ENCODE peak calls at places on chromosomes 4 and X, in seven cellular contexts. A is thyroid gland, O is AG04450, M is psoas muscle, D is endothelial cell, P is stomach, G is natural killer cell. V is an unnamed sample.

GRCh38 chr4:90184560-90184959 is 57.4 kb downstream of the CCSER1 start:
- DNase-seq in O (no peak), G (no peak), A (no peak), P (no peak), M (no peak), D (no peak), V (no peak)

GRCh38 chrX:39195156-39195555 is 393.9 kb downstream of the MID1IP1 start:
- DNase-seq in O (no peak), G (no peak), D (no peak), A (no peak), P (no peak), M (no peak), V (no peak)

GRCh38 chr4:74875451-74875850 is 57.5 kb upstream of the PARM1 start:
- DNase-seq in A (no peak), P (no peak), D (no peak), G (no peak), O (no peak), M (no peak), V (no peak)

GRCh38 chr4:173367946-173368345 is 2.8 kb upstream of the SAP30 start:
- DNase-seq in M (no peak), G (no peak), D (no peak), P (no peak), O (no peak), A (no peak), V (no peak)

GRCh38 chrX:54407266-54407665 is 32.9 kb upstream of the TSR2 start:
- DNase-seq in P (no peak), G (no peak), A (no peak), M (no peak), D (no peak), O (no peak), V (no peak)

GRCh38 chr4:40842725-40843401 is 93.1 kb downstream of the NSUN7 start:
- DNase-seq in A (peak; percentile 30), G (no peak), O (no peak), M (no peak), P (no peak), D (no peak), V (no peak)

GRCh38 chr4:38387348-38387747 is 276.7 kb upstream of the KLF3 start:
- DNase-seq in G (no peak), M (peak; percentile 64), D (no peak), P (peak; percentile 86), O (no peak), A (peak; percentile 98), V (no peak)

GRCh38 chrX:16061296-16061695 is 62.1 kb upstream of the GRPR start:
- DNase-seq in D (no peak), P (no peak), G (no peak), A (no peak), M (no peak), O (no peak), V (no peak)

GRCh38 chr4:126265880-126266279 is 951.1 kb downstream of the FAT4 start:
- DNase-seq in M (no peak), G (no peak), O (no peak), A (no peak), P (no peak), D (no peak), V (no peak)

GRCh38 chr4:149825336-149825735 is 9.7 kb upstream of the IQCM start:
- DNase-seq in D (no peak), P (no peak), A (no peak), G (no peak), M (no peak), O (no peak), V (no peak)

GRCh38 chr4:95835672-95836071 is 4.2 kb upstream of the PDHA2 start:
- DNase-seq in P (no peak), M (no peak), G (no peak), A (no peak), O (no peak), D (peak; percentile 22), V (no peak)

GRCh38 chr4:142126890-142127497 is 490.6 kb downstream of the IL15 start:
- DNase-seq in G (no peak), A (peak; percentile 53), D (peak; percentile 64), P (peak; percentile 56), O (peak; percentile 58), M (no peak), V (peak; percentile 73)

DNA sequence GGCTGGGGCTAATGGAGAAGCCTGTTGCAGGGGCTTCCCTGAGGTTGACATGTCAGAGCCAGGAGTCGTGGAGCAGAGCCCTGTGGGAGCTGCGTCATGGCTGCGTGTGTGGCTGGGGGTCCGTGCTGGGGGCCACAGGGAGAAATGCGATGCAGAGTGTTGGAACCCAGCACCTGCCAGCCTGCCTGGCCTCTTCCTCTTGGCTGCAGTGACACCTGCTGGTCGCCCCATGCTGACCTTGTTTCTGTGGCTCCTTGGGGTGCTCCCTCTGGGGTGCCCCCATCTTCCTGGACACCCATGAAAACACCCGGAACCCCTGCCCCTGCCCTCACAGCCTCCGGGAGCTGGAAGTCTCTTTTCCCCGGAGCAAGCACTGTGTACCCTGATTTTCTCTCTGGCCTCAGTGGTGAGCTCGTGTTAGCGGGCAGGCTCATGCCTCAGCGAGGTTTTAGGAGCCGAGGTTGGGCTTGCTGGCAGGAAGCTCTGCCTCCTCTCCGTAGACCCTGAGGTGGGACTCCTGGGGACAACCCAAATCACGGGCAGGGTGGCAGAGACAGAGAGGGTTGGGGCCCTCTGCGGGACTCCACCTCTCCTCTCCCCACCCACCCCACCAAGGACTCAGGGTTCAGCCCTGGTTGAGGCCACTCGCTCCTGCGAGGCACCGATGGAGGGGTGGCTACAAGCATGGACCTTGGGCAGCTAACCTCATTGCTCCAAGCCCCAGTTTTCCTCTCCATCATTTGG is 103.8 kb downstream of the SORCS2 start:
- DNase-seq in M (peak; percentile 68), P (no peak), A (peak; percentile 41), G (no peak), O (no peak), D (peak; percentile 40), V (peak; percentile 30)
- TF ChIP-seq CTCF in M (peak; percentile 67), P (peak; percentile 21), A (peak; percentile 61), G (no peak), O (peak; percentile 73), D (peak; percentile 49), V (peak; percentile 40)

DNA sequence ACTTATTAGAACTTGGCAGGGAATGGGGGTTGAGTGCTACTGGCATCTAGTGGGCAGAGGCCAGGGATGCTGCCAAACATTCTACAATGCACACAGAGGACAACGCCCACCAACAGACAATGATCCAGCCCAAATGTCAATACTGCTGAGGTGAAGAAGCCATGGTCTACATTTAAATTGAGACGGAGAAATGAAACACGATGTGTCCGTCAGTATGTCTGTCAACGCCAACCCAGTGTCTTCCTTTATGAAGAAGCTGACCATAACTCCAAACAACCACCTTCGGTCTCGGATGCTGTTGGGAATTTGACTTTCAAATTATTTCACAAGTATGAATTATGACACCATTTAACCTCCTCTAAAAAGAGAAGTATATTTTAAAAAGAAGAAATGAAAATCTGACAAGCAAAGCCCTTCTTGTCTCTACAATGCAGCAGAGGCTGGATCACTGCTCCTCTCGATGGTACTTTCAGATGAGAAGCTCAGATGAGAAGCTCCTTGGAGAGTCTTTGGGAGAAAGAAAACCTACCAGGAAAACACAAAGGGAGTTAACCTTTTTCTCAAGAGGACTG is 123.7 kb upstream of the MAP3K15 start:
- DNase-seq in G (no peak), O (no peak), P (no peak), A (peak; percentile 7), D (no peak), M (no peak), V (no peak)
- TF ChIP-seq CTCF in G (no peak), O (no peak), P (no peak), A (no peak), D (no peak), M (no peak), V (no peak)

DNA sequence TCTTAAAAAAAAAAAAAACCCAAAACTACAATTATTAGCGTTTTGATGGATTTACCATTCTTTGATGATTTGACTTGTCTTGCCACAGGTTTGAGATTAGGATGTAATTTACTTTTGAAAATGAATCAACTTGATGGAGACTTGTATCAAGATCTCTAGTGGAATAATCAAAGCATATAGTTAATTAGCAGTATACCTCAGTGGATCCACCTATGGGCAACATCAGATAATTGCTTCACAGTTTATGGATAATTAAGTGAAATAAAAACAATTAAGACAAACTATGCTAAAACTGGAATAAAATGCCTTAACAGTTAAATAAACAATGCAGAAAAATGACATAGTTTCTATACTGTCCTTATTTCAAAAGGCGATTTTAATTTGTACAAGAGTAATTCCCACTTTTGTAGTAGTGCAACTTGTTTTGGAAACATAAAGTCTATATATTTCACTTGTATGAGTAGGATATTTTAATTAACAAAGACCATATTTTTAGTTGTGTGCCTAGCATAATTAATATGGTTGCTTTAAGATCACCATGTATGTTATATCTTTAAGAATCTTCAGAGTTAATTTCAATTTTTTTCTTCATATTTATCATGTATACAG is 4.2 kb downstream of the CPEB2 start:
- DNase-seq in A (no peak), P (no peak), D (no peak), M (no peak), O (no peak), G (no peak), V (no peak)
- TF ChIP-seq CTCF in A (peak; percentile 21), P (peak; percentile 24), D (peak; percentile 64), M (peak; percentile 43), O (peak; percentile 52), G (peak; percentile 67), V (peak; percentile 64)

GRCh38 chr4:18695733-18696527 is 674.4 kb upstream of the LCORL start:
- DNase-seq in M (no peak), D (no peak), P (no peak), O (no peak), G (no peak), A (no peak), V (peak; percentile 1)
- TF ChIP-seq CTCF in M (no peak), D (no peak), P (no peak), O (peak; percentile 22), G (no peak), A (no peak), V (no peak)

GRCh38 chrX:78125148-78125547 is 14.3 kb downstream of the TAF9B start:
- DNase-seq in A (no peak), D (no peak), G (no peak), M (no peak), O (no peak), P (no peak), V (no peak)

GRCh38 chrX:78123190-78123589 is 16.3 kb downstream of the TAF9B start:
- DNase-seq in P (no peak), G (no peak), D (no peak), A (no peak), O (no peak), M (no peak), V (peak; percentile 64)

GRCh38 chrX:78129714-78130113 is 9.7 kb downstream of the TAF9B start:
- DNase-seq in P (no peak), M (no peak), O (no peak), D (no peak), A (no peak), G (no peak), V (no peak)

GRCh38 chrX:78119521-78120227 is 15.6 kb downstream of the PGK1 start:
- DNase-seq in D (no peak), P (no peak), M (no peak), G (no peak), A (no peak), O (no peak), V (no peak)

DNA sequence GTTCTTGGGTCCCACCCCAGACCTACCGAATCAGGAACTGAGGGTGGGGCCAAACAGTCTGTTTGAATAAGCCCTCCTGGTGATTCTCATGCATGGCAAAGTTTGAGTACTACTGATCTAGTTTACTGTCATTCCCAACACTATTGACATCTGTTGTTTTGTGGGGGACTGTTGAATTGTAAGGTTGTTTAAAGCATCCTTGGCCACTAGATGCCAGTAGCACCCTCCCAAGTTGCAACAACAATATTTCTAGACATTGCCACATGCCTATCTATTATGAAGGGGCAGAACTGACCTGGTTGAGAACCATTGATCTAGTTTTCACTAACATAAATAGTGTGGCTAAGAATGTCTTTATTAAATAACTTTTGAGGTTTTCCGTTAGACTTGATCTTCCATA is 15.1 kb downstream of the TAF9B start:
- DNase-seq in A (no peak), G (no peak), D (no peak), M (no peak), P (no peak), O (no peak), V (no peak)
- TF ChIP-seq CTCF in A (no peak), G (no peak), D (no peak), M (no peak), P (no peak), O (peak; percentile 10), V (no peak)